ENCODE peak calls at places on chromosomes 13 and 19, in six cellular contexts. K is GM23248, S is AG08395, V is NCI-H187, H is T-cell, I is astrocyte. X is an unnamed sample.

GRCh38 chr13:48506092-48506701 is 26.7 kb downstream of the RCBTB2 start:
- DNase-seq in K (no peak), S (peak), V (no peak), H (no peak), I (no peak), X (no peak)

GRCh38 chr19:12052571-12053169 is at the start of gene ZNF878:
- DNase-seq in K (peak), S (peak), V (peak), H (peak), I (peak), X (peak)

GRCh38 chr19:49809155-49809986 is 3.7 kb downstream of the FUZ start:
- DNase-seq in K (peak), S (peak), V (peak), H (peak), I (peak), X (no peak)

GRCh38 chr19:33233056-33233873 is 7.6 kb upstream of the SLC7A10 start:
- DNase-seq in K (no peak), S (no peak), V (no peak), H (no peak), I (no peak), X (no peak)

GRCh38 chr13:41061914-41062837 is 867 bp downstream of the WBP4 start:
- DNase-seq in K (peak), S (peak), V (no peak), H (no peak), I (peak), X (no peak)

GRCh38 chr19:38653028-38653571 is 5.7 kb downstream of the ACTN4 start:
- DNase-seq in K (peak), S (no peak), V (no peak), H (no peak), I (peak), X (no peak)

GRCh38 chr13:33633701-33634525 is 184.0 kb upstream of the RFC3 start:
- DNase-seq in K (peak), S (peak), V (no peak), H (no peak), I (peak), X (peak)

GRCh38 chr19:4969772-4970531 is 1.0 kb downstream of the KDM4B start:
- DNase-seq in K (peak), S (peak), V (no peak), H (no peak), I (no peak), X (no peak)

GRCh38 chr13:40503026-40503425 is 163.4 kb downstream of the FOXO1 start:
- DNase-seq in K (no peak), S (no peak), V (no peak), H (no peak), I (peak), X (no peak)

GRCh38 chr19:48750771-48751504 is 1.5 kb downstream of the FUT1 start:
- DNase-seq in K (no peak), S (no peak), V (no peak), H (no peak), I (no peak), X (no peak)

GRCh38 chr13:26964278-26965057 is 203.9 kb upstream of the GPR12 start:
- DNase-seq in K (peak), S (no peak), V (no peak), H (no peak), I (peak), X (peak)

GRCh38 chr13:46288570-46289259 is 77.0 kb downstream of the LRRC63 start:
- DNase-seq in K (peak), S (peak), V (peak), H (no peak), I (peak), X (peak)

GRCh38 chr13:21849323-21849722 is 178.4 kb downstream of the FGF9 start:
- DNase-seq in K (peak), S (peak), V (no peak), H (peak), I (no peak), X (no peak)

GRCh38 chr13:30997697-30998547 is 65.5 kb downstream of the TEX26 start:
- DNase-seq in K (no peak), S (no peak), V (no peak), H (no peak), I (no peak), X (no peak)

GRCh38 chr13:103187621-103188020 is 121.4 kb upstream of the SLC10A2 start:
- DNase-seq in K (peak), S (no peak), V (no peak), H (no peak), I (no peak), X (no peak)

GRCh38 chr19:28039677-28040381 is 1173.1 kb downstream of the UQCRFS1 start:
- DNase-seq in K (peak), S (no peak), V (no peak), H (no peak), I (peak), X (no peak)

GRCh38 chr19:17281391-17282304 is at the start of gene ANKLE1:
- DNase-seq in K (peak), S (peak), V (no peak), H (no peak), I (no peak), X (no peak)

GRCh38 chr13:46637213-46637612 is 84.2 kb downstream of the LRCH1 start:
- DNase-seq in K (no peak), S (no peak), V (no peak), H (no peak), I (no peak), X (no peak)

GRCh38 chr13:57425531-57425930 is 206.0 kb upstream of the PCDH17 start:
- DNase-seq in K (no peak), S (no peak), V (no peak), H (no peak), I (no peak), X (no peak)

GRCh38 chr19:3028305-3029069 is 593 bp downstream of the TLE2 start:
- DNase-seq in K (no peak), S (no peak), V (no peak), H (no peak), I (no peak), X (no peak)

GRCh38 chr13:106472621-106473020 is 62.8 kb downstream of the EFNB2 start:
- DNase-seq in K (no peak), S (no peak), V (no peak), H (no peak), I (no peak), X (no peak)

GRCh38 chr13:25037057-25037813 is 58.7 kb upstream of the PABPC3 start:
- DNase-seq in K (peak), S (peak), V (no peak), H (peak), I (peak), X (peak)

GRCh38 chr19:42548545-42548944 is 20.3 kb upstream of the CEACAM1 start:
- DNase-seq in K (no peak), S (no peak), V (no peak), H (no peak), I (no peak), X (no peak)

GRCh38 chr13:73542446-73542845 is 483.6 kb downstream of the KLF5 start:
- DNase-seq in K (no peak), S (no peak), V (no peak), H (no peak), I (no peak), X (no peak)

GRCh38 chr19:12676384-12676792 is 5.3 kb downstream of the DHPS start:
- DNase-seq in K (peak), S (peak), V (peak), H (peak), I (peak), X (no peak)

GRCh38 chr19:1422943-1423342 is 15.3 kb upstream of the RPS15 start:
- DNase-seq in K (no peak), S (no peak), V (no peak), H (no peak), I (no peak), X (no peak)

GRCh38 chr13:28717170-28717569 is 1.6 kb downstream of the SLC46A3 start:
- DNase-seq in K (no peak), S (no peak), V (no peak), H (no peak), I (no peak), X (no peak)

GRCh38 chr13:75881109-75881775 is 245.1 kb downstream of the LMO7 start:
- DNase-seq in K (no peak), S (no peak), V (no peak), H (no peak), I (no peak), X (no peak)

GRCh38 chr19:49447485-49448431 is 3.9 kb downstream of the PIH1D1 start:
- DNase-seq in K (no peak), S (no peak), V (no peak), H (no peak), I (no peak), X (no peak)

GRCh38 chr13:101455863-101456262 is 3.4 kb downstream of the ITGBL1 start:
- DNase-seq in K (peak), S (peak), V (no peak), H (no peak), I (peak), X (peak)

GRCh38 chr13:47457631-47458030 is 543.4 kb downstream of the SUCLA2 start:
- DNase-seq in K (peak), S (peak), V (no peak), H (no peak), I (peak), X (peak)

GRCh38 chr19:31263317-31263716 is 85.9 kb downstream of the TSHZ3 start:
- DNase-seq in K (no peak), S (no peak), V (no peak), H (no peak), I (no peak), X (no peak)

GRCh38 chr13:70732611-70733010 is 624.4 kb upstream of the KLHL1 start:
- DNase-seq in K (no peak), S (no peak), V (no peak), H (no peak), I (no peak), X (no peak)

GRCh38 chr19:2154587-2155075 is 3.3 kb upstream of the AP3D1 start:
- DNase-seq in K (peak), S (no peak), V (no peak), H (no peak), I (peak), X (no peak)

GRCh38 chr13:75581874-75582640 is 32.5 kb downstream of the UCHL3 start:
- DNase-seq in K (no peak), S (no peak), V (no peak), H (no peak), I (peak), X (no peak)

GRCh38 chr19:8452446-8453123 is 7.8 kb downstream of the HNRNPM start:
- DNase-seq in K (no peak), S (no peak), V (no peak), H (no peak), I (no peak), X (no peak)

GRCh38 chr13:28819046-28819747 is 942 bp upstream of the MTUS2 start:
- DNase-seq in K (peak), S (peak), V (no peak), H (no peak), I (peak), X (no peak)

GRCh38 chr19:23565256-23565655 is 121.8 kb downstream of the ZNF675 start:
- DNase-seq in K (no peak), S (no peak), V (no peak), H (no peak), I (no peak), X (no peak)